ENCODE peak calls at places on chromosomes 13 and 19, in four cellular contexts. P, A, K and W are unnamed samples.

GRCh38 chr13:93674337-93674755 is 447.7 kb downstream of the GPC6 start:
- DNase-seq in P (no peak), A (no peak), K (no peak), W (no peak)

GRCh38 chr19:5281588-5281987 is 59.0 kb downstream of the PTPRS start:
- DNase-seq in P (no peak), A (no peak), K (no peak), W (no peak)

GRCh38 chr13:51477149-51477548 is 24.3 kb upstream of the INTS6 start:
- DNase-seq in P (no peak), A (no peak), K (no peak), W (no peak)

GRCh38 chr13:72622546-72622945 is 104.9 kb downstream of the MZT1 start:
- DNase-seq in P (no peak), A (no peak), K (no peak), W (no peak)

GRCh38 chr13:46934749-46935148 is 37.9 kb upstream of the HTR2A start:
- DNase-seq in P (no peak), A (no peak), K (peak), W (no peak)

GRCh38 chr19:1503089-1503924 is 9.5 kb downstream of the ADAMTSL5 start:
- DNase-seq in P (peak), A (no peak), K (peak), W (peak)

GRCh38 chr13:30791354-30791921 is 56.1 kb downstream of the ALOX5AP start:
- DNase-seq in P (no peak), A (no peak), K (no peak), W (no peak)

GRCh38 chr13:29573190-29573589 is 22.3 kb downstream of the SLC7A1 start:
- DNase-seq in P (no peak), A (no peak), K (no peak), W (no peak)

GRCh38 chr13:34731486-34731885 is 210.6 kb upstream of the NBEA start:
- DNase-seq in P (no peak), A (no peak), K (no peak), W (no peak)

GRCh38 chr13:25803626-25804025 is 248.2 kb downstream of the SHISA2 start:
- DNase-seq in P (no peak), A (no peak), K (no peak), W (no peak)

GRCh38 chr19:33446156-33446917 is 72.8 kb downstream of the CEBPG start:
- DNase-seq in P (peak), A (no peak), K (no peak), W (no peak)

GRCh38 chr13:90502762-90503161 is 844.7 kb upstream of the MIR17HG start:
- DNase-seq in P (no peak), A (no peak), K (no peak), W (no peak)

GRCh38 chr13:71661921-71662320 is 205.1 kb downstream of the DACH1 start:
- DNase-seq in P (no peak), A (no peak), K (no peak), W (no peak)

GRCh38 chr13:47858042-47858677 is 142.9 kb downstream of the SUCLA2 start:
- DNase-seq in P (no peak), A (peak), K (no peak), W (no peak)

GRCh38 chr13:49641810-49642291 is 13.5 kb downstream of the ARL11 start:
- DNase-seq in P (no peak), A (no peak), K (peak), W (no peak)

GRCh38 chr19:51375504-51376221 is 3.2 kb upstream of the NKG7 start:
- DNase-seq in P (no peak), A (no peak), K (no peak), W (no peak)

GRCh38 chr13:65597839-65598818 is 1632.0 kb downstream of the PCDH9 start:
- DNase-seq in P (no peak), A (no peak), K (no peak), W (no peak)

DNA sequence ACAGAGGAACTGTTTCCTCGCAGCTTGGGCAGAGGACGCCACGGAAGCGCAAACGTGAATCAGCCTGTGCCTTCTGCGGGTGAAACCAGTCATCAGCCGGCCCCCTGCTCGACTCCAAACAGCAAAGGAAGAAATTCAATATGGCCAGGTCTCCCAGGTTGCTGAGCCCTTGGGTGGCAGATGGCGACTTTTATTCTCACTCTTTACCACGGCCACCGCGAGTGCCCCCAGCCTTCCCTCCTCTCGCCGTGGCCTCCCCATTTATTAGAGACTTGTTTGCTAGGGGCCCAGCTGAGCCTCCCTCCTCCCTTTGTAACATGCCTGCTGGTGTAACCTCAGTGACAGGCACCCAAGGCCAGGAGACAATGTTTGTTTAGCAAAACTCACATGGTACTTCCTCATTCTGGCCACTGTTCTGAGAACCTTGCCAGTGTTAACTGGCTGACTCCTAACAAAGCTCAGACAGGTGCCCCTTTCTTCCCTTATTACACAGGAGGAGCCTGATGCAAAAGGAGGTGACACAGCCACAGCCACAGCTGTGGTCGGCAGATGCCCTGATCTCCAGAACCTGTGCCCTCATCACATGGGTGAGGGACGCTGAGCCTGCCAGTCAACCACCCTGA is 5.8 kb downstream of the RAB20 start:
- DNase-seq in P (no peak), A (peak), K (no peak), W (no peak)
- TF ChIP-seq ELF4 in P (no peak), A (no peak), K (no peak), W (no peak)

DNA sequence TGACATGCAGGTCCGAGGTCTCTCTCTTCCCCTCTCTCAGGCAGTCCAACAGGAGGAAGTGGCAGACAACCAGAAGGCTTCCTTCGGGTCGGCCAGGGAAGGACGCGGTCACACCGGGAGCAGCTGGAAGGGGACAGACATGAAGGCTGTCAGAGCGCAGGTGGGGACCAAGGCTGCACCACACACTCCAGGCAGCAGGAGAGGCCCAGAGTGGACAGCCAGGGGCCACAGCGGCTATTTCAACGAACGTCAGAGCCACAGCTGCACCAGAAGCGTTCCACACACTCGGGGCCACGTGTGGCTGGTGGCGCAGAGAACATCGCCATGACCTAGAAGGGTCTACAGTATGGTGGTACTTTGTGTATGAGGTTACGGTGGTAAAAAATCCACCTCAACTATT is 16.0 kb upstream of the SLC39A3 start:
- DNase-seq in P (no peak), A (no peak), K (no peak), W (no peak)
- TF ChIP-seq SP1 in P (no peak), A (no peak), K (no peak), W (no peak)

DNA sequence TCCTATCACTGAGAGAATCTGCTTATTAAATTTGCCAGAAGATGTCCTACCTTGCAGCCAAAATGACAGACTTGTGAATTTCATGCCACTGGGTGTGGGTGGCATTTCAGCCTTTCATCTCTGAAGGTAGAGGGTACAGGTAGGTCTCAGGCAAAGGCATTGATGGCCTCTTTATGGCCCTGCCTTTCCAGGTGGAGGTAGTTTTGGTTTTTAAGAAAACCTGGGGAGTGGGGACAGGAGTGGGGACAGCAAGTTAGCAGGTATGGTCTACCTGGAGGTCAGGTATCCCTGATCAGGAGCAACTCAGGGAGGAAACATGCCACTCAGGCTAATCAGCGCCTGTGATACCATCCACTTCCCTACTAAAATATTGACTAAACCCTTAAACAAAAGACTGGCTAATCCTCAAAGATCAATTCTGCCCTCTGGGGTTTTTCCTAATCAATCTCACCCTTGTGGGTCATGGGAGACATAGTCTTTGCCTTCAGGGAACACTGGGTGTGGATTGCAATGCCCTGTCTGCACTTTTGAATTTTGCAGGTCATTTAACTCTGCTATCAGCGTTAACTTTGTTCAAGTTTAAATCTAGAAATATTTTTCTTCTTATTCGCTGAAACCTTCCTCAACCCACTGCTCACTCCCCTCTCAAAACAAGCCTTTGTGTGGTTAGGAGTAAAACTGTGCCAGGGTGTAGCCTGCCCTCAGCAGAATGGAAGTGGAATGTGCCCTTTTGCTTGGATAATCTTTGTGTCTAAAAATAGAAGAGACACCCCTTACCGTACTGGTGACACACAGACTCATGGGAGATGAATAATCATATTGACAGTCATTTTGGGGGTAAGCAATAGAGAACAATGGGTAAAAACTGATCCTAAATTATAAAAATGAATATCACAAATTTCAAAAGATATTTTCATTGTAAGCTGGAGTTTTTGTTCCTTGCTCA is 233.7 kb downstream of the COG6 start:
- DNase-seq in P (no peak), A (no peak), K (no peak), W (no peak)
- TF ChIP-seq ELF4 in P (no peak), A (no peak), K (no peak), W (no peak)

DNA sequence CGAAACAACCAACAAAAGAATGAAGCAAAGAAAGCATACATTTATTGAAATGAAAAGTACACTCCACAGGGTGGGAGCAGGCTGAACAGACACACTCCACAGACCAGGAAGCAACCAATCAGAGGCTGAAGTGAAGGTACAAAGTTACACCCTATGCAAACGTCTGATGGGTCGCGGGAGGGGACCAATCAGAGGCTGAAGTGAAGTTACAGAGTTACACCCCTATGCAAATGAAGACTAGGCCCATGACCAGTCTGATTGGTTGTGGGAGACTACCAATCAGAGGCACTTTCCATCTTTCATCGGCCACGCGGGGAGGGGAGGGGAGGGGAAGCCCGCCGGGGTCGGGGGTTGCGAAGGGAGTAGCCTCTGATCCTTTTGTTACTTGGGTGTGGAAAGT is 12.4 kb upstream of the FBL start:
- DNase-seq in P (peak), A (peak), K (peak), W (no peak)
- TF ChIP-seq SP1 in P (no peak), A (no peak), K (no peak), W (no peak)

DNA sequence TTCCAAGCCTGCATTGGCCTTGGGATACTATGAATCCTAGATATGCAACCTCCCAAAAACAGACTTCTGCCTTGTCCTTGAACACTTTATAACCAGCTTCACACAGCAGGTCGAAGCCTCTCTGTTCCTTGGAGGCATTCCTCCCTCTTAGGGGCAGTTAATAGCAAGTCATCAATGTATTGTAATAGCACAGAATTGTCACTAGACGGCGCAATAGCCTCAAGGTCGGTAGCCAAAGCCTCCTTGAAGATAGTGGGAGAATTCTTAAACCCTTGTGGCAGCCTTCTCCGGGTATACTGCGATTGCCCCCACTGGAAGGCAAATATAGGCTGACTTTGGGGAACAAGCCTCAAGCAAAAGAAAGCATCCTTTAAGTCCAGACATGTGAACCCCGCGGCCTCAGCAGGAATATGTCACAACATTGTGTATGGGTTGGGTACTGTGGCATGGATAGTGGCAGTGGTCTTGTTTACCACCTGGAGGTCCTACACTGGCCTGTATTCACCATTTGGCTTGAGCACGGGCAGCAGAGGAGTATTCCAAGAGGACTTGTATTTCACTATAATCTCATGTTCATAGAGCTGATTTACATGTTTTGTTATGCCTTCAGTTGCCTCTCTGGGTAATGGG is 61.1 kb downstream of the ZNF431 start:
- DNase-seq in P (peak), A (no peak), K (peak), W (peak)
- TF ChIP-seq ELF4 in P (no peak), A (no peak), K (no peak), W (no peak)